ENCODE peak calls at places on chromosomes 6 and 20, in six cellular contexts. One of them, this sample, is unnamed.

GRCh38 chr20:9241232-9241692 is 172.4 kb downstream of the PLCB4 start:
- DNase-seq in GM12878: no peak
- DNase-seq in GM12892: no peak
- DNase-seq in H1: no peak
- DNase-seq in HepG2: no peak
- DNase-seq in K562: no peak
- DNase-seq in this sample: no peak

GRCh38 chr20:36202891-36203338 is 33.4 kb upstream of the AAR2 start:
- DNase-seq in GM12878: no peak
- DNase-seq in K562: peak; percentile 89
- DNase-seq in H1: peak; percentile 43
- DNase-seq in HepG2: peak; percentile 51
- DNase-seq in GM12892: peak; percentile 74
- DNase-seq in this sample: peak; percentile 81

GRCh38 chr6:165676435-165677068 is 13.5 kb upstream of the PDE10A start:
- DNase-seq in GM12892: no peak
- DNase-seq in K562: no peak
- DNase-seq in GM12878: no peak
- DNase-seq in H1: no peak
- DNase-seq in HepG2: no peak
- DNase-seq in this sample: no peak

GRCh38 chr6:72770959-72771358 is 149.1 kb downstream of the KCNQ5 start:
- DNase-seq in K562: no peak
- DNase-seq in HepG2: no peak
- DNase-seq in GM12878: no peak
- DNase-seq in H1: no peak
- DNase-seq in GM12892: no peak
- DNase-seq in this sample: no peak

GRCh38 chr6:135568366-135568765 is 70.8 kb upstream of the AHI1 start:
- DNase-seq in GM12892: no peak
- DNase-seq in HepG2: no peak
- DNase-seq in GM12878: peak; percentile 7
- DNase-seq in H1: no peak
- DNase-seq in K562: no peak
- DNase-seq in this sample: no peak

GRCh38 chr20:31587545-31588389 is 17.3 kb upstream of the ID1 start:
- DNase-seq in HepG2: no peak
- DNase-seq in GM12892: no peak
- DNase-seq in K562: peak; percentile 64
- DNase-seq in H1: no peak
- DNase-seq in GM12878: no peak
- DNase-seq in this sample: no peak

GRCh38 chr6:54655162-54655561 is 191.4 kb upstream of the FAM83B start:
- DNase-seq in HepG2: no peak
- DNase-seq in K562: no peak
- DNase-seq in GM12892: no peak
- DNase-seq in H1: no peak
- DNase-seq in GM12878: no peak
- DNase-seq in this sample: no peak

GRCh38 chr6:34393191-34393967 is 910 bp upstream of the NUDT3 start:
- DNase-seq in GM12892: no peak
- DNase-seq in K562: no peak
- DNase-seq in GM12878: no peak
- DNase-seq in H1: no peak
- DNase-seq in HepG2: no peak
- DNase-seq in this sample: no peak

GRCh38 chr20:63495167-63495720 is 3.6 kb downstream of the EEF1A2 start:
- DNase-seq in GM12892: no peak
- DNase-seq in HepG2: no peak
- DNase-seq in H1: no peak
- DNase-seq in K562: no peak
- DNase-seq in GM12878: no peak
- DNase-seq in this sample: no peak

GRCh38 chr6:15380354-15380753 is 134.5 kb downstream of the JARID2 start:
- DNase-seq in GM12892: no peak
- DNase-seq in K562: no peak
- DNase-seq in HepG2: no peak
- DNase-seq in H1: no peak
- DNase-seq in GM12878: no peak
- DNase-seq in this sample: no peak

GRCh38 chr20:347640-348484 is 951 bp downstream of the NRSN2 start:
- DNase-seq in K562: peak; percentile 98
- DNase-seq in GM12892: peak; percentile 95
- DNase-seq in GM12878: peak; percentile 64
- DNase-seq in HepG2: peak; percentile 99
- DNase-seq in H1: peak; percentile 89
- DNase-seq in this sample: peak; percentile 95

GRCh38 chr20:50980851-50981713 is 22.5 kb downstream of the MOCS3 start:
- DNase-seq in GM12878: peak; percentile 2
- DNase-seq in H1: no peak
- DNase-seq in GM12892: peak; percentile 60
- DNase-seq in HepG2: peak; percentile 79
- DNase-seq in K562: peak; percentile 74
- DNase-seq in this sample: peak; percentile 64

GRCh38 chr6:45378324-45378926 is 691 bp upstream of the SUPT3H start:
- DNase-seq in GM12878: no peak
- DNase-seq in K562: no peak
- DNase-seq in GM12892: no peak
- DNase-seq in HepG2: no peak
- DNase-seq in H1: no peak
- DNase-seq in this sample: no peak

GRCh38 chr6:21769405-21769851 is 175.9 kb downstream of the SOX4 start:
- DNase-seq in GM12878: no peak
- DNase-seq in HepG2: no peak
- DNase-seq in K562: no peak
- DNase-seq in GM12892: no peak
- DNase-seq in H1: no peak
- DNase-seq in this sample: no peak

GRCh38 chr6:141290871-141291270 is 841.9 kb upstream of the GJE1 start:
- DNase-seq in H1: no peak
- DNase-seq in GM12892: no peak
- DNase-seq in GM12878: no peak
- DNase-seq in HepG2: no peak
- DNase-seq in K562: no peak
- DNase-seq in this sample: no peak

GRCh38 chr6:74715362-74716068 is 490.3 kb downstream of the COL12A1 start:
- DNase-seq in GM12878: no peak
- DNase-seq in K562: no peak
- DNase-seq in HepG2: no peak
- DNase-seq in GM12892: no peak
- DNase-seq in H1: no peak
- DNase-seq in this sample: no peak

GRCh38 chr6:3500262-3501001 is 43.6 kb upstream of the SLC22A23 start:
- DNase-seq in K562: no peak
- DNase-seq in HepG2: peak; percentile 42
- DNase-seq in GM12878: no peak
- DNase-seq in GM12892: no peak
- DNase-seq in H1: no peak
- DNase-seq in this sample: no peak

GRCh38 chr6:137550527-137550926 is 56.3 kb upstream of the OLIG3 start:
- DNase-seq in GM12878: no peak
- DNase-seq in GM12892: no peak
- DNase-seq in HepG2: no peak
- DNase-seq in K562: no peak
- DNase-seq in H1: no peak
- DNase-seq in this sample: no peak

DNA sequence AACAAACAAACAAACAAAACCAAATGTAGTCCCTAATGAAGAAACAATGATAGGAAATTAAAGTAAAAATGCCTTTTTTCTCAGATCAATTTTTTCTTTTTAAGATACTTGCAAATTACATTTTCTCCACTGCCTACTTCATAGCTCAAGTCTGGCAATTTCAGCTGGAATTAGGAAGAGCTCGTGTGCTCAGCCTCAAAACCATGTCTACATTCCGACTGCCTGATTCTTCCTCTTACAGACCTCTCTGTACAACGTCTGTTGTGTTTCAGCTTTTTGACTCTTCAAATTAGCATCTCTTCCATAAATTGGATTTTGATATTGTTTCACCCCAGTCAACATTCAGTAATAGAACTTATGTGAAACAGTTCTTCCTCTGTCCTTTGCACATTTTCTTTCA is 9.3 kb upstream of the EDN1 start:
- DNase-seq in GM12878: no peak
- DNase-seq in GM12892: no peak
- DNase-seq in H1: no peak
- DNase-seq in HepG2: no peak
- DNase-seq in K562: no peak
- DNase-seq in this sample: no peak
- TF ChIP-seq TAF1 in GM12878: no peak
- TF ChIP-seq TAF1 in GM12892: no peak
- TF ChIP-seq TAF1 in H1: no peak
- TF ChIP-seq TAF1 in HepG2: no peak
- TF ChIP-seq TAF1 in K562: no peak
- TF ChIP-seq TAF1 in this sample: no peak

GRCh38 chr6:41733707-41734665 is 1.4 kb downstream of the TFEB start:
- DNase-seq in GM12878: peak; percentile 63
- DNase-seq in K562: peak; percentile 96
- DNase-seq in GM12892: peak; percentile 92
- DNase-seq in H1: no peak
- DNase-seq in HepG2: peak; percentile 76
- DNase-seq in this sample: peak; percentile 93
- TF ChIP-seq POLR2A in GM12878: peak; percentile 80
- TF ChIP-seq POLR2A in K562: no peak
- TF ChIP-seq POLR2A in GM12892: peak; percentile 71
- TF ChIP-seq POLR2A in H1: no peak
- TF ChIP-seq POLR2A in HepG2: no peak
- TF ChIP-seq POLR2A in this sample: peak; percentile 48

DNA sequence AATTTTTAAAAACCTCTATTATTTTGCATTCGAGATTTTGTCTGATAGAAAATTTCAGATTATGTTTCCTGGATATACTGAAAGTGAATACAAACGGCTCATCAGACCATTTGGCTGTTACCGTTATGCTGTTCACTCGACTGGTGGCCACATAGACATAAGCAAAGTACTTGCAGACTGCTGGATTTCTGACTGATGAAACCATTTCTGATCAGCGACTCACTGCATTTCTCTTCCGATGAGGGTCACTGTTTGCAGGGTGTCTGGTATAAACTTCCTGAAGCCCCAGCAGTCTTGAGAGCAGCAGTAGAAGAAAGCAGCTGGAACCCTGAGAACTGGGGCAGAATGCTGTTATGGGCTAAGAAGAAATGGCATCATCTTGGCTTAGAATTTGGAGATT is 17.7 kb downstream of the SNX9 start:
- DNase-seq in HepG2: no peak
- DNase-seq in K562: no peak
- DNase-seq in GM12892: no peak
- DNase-seq in GM12878: no peak
- DNase-seq in H1: no peak
- DNase-seq in this sample: no peak
- TF ChIP-seq TAF1 in HepG2: no peak
- TF ChIP-seq TAF1 in K562: no peak
- TF ChIP-seq TAF1 in GM12892: no peak
- TF ChIP-seq TAF1 in GM12878: no peak
- TF ChIP-seq TAF1 in H1: no peak
- TF ChIP-seq TAF1 in this sample: no peak

GRCh38 chr6:41721396-41721795 is 14.0 kb downstream of the TFEB start:
- DNase-seq in K562: no peak
- DNase-seq in GM12892: no peak
- DNase-seq in HepG2: no peak
- DNase-seq in H1: no peak
- DNase-seq in GM12878: no peak
- DNase-seq in this sample: no peak

GRCh38 chr6:41724638-41725501 is 10.5 kb downstream of the TFEB start:
- DNase-seq in GM12878: no peak
- DNase-seq in K562: no peak
- DNase-seq in H1: no peak
- DNase-seq in HepG2: no peak
- DNase-seq in GM12892: no peak
- DNase-seq in this sample: no peak

GRCh38 chr6:41720783-41721182 is 14.6 kb downstream of the TFEB start:
- DNase-seq in HepG2: no peak
- DNase-seq in GM12878: no peak
- DNase-seq in H1: no peak
- DNase-seq in K562: no peak
- DNase-seq in GM12892: no peak
- DNase-seq in this sample: no peak

GRCh38 chr6:41723936-41724637 is 11.3 kb downstream of the TFEB start:
- DNase-seq in GM12892: no peak
- DNase-seq in K562: no peak
- DNase-seq in GM12878: no peak
- DNase-seq in H1: no peak
- DNase-seq in HepG2: no peak
- DNase-seq in this sample: no peak

GRCh38 chr6:41723178-41723935 is 12.1 kb downstream of the TFEB start:
- DNase-seq in GM12878: no peak
- DNase-seq in H1: no peak
- DNase-seq in GM12892: peak; percentile 90
- DNase-seq in K562: peak; percentile 49
- DNase-seq in HepG2: peak; percentile 77
- DNase-seq in this sample: peak; percentile 84
- TF ChIP-seq POLR2A in GM12878: peak; percentile 90
- TF ChIP-seq POLR2A in H1: no peak
- TF ChIP-seq POLR2A in GM12892: peak; percentile 88
- TF ChIP-seq POLR2A in K562: no peak
- TF ChIP-seq POLR2A in HepG2: no peak
- TF ChIP-seq POLR2A in this sample: peak; percentile 74

GRCh38 chr6:18997375-18997826 is 610.3 kb downstream of the RNF144B start:
- DNase-seq in GM12878: no peak
- DNase-seq in H1: no peak
- DNase-seq in HepG2: peak; percentile 58
- DNase-seq in GM12892: no peak
- DNase-seq in K562: no peak
- DNase-seq in this sample: peak; percentile 3
- TF ChIP-seq TAF1 in GM12878: no peak
- TF ChIP-seq TAF1 in H1: no peak
- TF ChIP-seq TAF1 in HepG2: no peak
- TF ChIP-seq TAF1 in GM12892: no peak
- TF ChIP-seq TAF1 in K562: no peak
- TF ChIP-seq TAF1 in this sample: no peak

DNA sequence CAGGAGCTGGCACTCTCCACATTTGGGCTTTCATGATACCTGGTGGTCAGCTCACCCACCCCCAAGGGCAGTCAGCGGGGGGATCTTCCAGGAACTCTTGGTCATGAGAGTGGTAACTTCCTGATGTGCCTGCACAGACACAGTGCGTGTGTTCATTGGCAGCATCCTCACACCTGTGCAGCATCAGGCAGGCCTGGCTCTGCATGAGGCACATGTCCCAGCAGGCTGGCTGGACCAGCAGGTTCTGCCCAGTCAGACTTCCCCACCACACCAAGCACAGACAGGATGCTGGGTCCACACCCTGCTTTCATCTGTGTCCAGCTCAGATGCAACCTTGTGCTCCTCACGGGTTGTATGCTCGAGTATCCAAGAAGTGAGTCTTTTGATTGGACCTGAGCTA is 15.7 kb upstream of the UNC93A start:
- DNase-seq in H1: no peak
- DNase-seq in K562: no peak
- DNase-seq in GM12878: no peak
- DNase-seq in HepG2: no peak
- DNase-seq in GM12892: no peak
- DNase-seq in this sample: no peak
- TF ChIP-seq POLR2A in H1: no peak
- TF ChIP-seq POLR2A in K562: no peak
- TF ChIP-seq POLR2A in GM12878: no peak
- TF ChIP-seq POLR2A in HepG2: no peak
- TF ChIP-seq POLR2A in GM12892: no peak
- TF ChIP-seq POLR2A in this sample: no peak